ENCODE peak calls at places on chromosomes 7 and 10, in six cellular contexts. Z is mesenchymal stem cell, P is IMR-90, I is trophoblast cell, C is H9, B is H1. H is an unnamed sample.
A peak's percentile ranks its signal among the peaks of the same experiment; 100 is the strongest.

GRCh38 chr7:22229148-22229547 is 127.8 kb downstream of the RAPGEF5 start:
- DNase-seq in P (no peak), B (no peak), I (peak; percentile 66), C (no peak), Z (no peak), H (no peak)

GRCh38 chr10:74913321-74913980 is 87.1 kb downstream of the KAT6B start:
- DNase-seq in Z (no peak), C (no peak), P (no peak), I (no peak), B (no peak), H (no peak)

GRCh38 chr10:103658049-103658577 is 164.6 kb downstream of the NEURL1 start:
- DNase-seq in I (no peak), B (no peak), P (no peak), C (no peak), Z (no peak), H (no peak)

GRCh38 chr7:29139191-29139590 is 7.1 kb downstream of the CPVL start:
- DNase-seq in Z (no peak), I (peak; percentile 85), C (no peak), B (no peak), P (no peak), H (no peak)

GRCh38 chr10:70378122-70378521 is 4.3 kb downstream of the LRRC20 start:
- DNase-seq in C (no peak), P (peak; percentile 95), B (no peak), I (peak; percentile 42), Z (peak; percentile 93), H (no peak)

GRCh38 chr7:50203521-50203920 is 101.0 kb upstream of the IKZF1 start:
- DNase-seq in Z (no peak), I (no peak), C (no peak), P (no peak), B (no peak), H (no peak)

GRCh38 chr10:106474891-106475290 is 689.6 kb downstream of the SORCS1 start:
- DNase-seq in C (no peak), P (peak; percentile 26), B (no peak), Z (no peak), I (no peak), H (no peak)

GRCh38 chr7:4754433-4755010 is 20.9 kb upstream of the AP5Z1 start:
- DNase-seq in I (no peak), P (no peak), B (no peak), Z (no peak), C (no peak), H (no peak)

GRCh38 chr7:40535678-40536077 is 400.9 kb downstream of the SUGCT start:
- DNase-seq in Z (no peak), P (no peak), C (no peak), I (no peak), B (no peak), H (no peak)

DNA sequence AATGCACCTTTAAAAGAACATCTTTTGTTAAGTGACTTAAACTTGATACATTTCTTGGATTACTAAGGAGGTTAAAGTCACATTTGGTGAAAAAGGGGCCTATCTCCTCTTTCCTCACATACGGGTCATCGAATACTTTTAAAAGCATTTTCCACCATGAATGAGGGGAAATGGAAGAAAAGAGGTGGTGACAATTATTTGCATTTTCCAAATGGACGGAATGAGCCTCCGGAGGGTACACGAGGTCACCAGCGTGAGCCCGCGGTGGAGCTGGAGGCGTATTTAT is 1.0 kb upstream of the BMPR1A start:
- DNase-seq in Z (no peak), I (no peak), C (no peak), B (no peak), P (no peak), H (no peak)
- H2BK120ac ChIP-seq in Z (no peak overlapping the region), I (no peak overlapping the region), C (no peak overlapping the region), B (no peak overlapping the region), P (peak overlapping the region; percentile 20), H (no peak overlapping the region)

GRCh38 chr10:93062499-93063216 is 2.1 kb downstream of the CYP26C1 start:
- DNase-seq in I (peak; percentile 78), C (peak; percentile 71), P (peak; percentile 44), B (no peak), Z (no peak), H (no peak)
- H3K23ac ChIP-seq in I (no peak overlapping the region), C (no peak overlapping the region), P (peak overlapping the region; percentile 73), B (no peak overlapping the region), Z (no peak overlapping the region), H (peak overlapping the region; percentile 37)

DNA sequence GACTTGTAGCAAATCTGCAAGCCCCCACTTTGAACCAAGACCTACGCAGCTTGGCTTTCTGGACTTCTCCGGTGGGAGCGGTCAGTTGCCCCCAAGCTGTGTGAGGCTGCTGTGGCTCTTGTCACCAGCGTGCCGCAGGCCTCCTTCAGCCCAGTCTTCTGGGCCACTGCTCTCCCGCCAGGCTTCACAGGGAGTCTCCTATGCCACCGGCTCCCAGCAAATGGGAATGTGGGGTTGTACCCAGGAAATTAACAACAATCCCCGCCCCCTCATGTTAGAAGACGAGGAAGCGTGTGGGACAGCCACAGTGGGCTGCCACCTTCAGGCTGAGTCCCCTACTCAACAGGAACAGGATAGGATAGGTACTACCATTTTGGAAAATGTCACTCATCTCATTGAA is 4.2 kb downstream of the WDR86 start:
- DNase-seq in P (no peak), C (peak; percentile 27), I (no peak), Z (no peak), B (no peak), H (no peak)
- H4K91ac ChIP-seq in P (no peak overlapping the region), C (no peak overlapping the region), I (no peak overlapping the region), Z (no peak overlapping the region), B (no peak overlapping the region), H (no peak overlapping the region)

GRCh38 chr7:33722383-33723096 is 182.8 kb upstream of the BMPER start:
- DNase-seq in B (no peak), C (peak; percentile 43), Z (peak; percentile 96), P (peak; percentile 80), I (peak; percentile 98), H (no peak)
- H2BK120ac ChIP-seq in B (no peak overlapping the region), C (no peak overlapping the region), Z (no peak overlapping the region), P (peak overlapping the region; percentile 2), I (no peak overlapping the region), H (no peak overlapping the region)

GRCh38 chr7:1122832-1123501 is 35.1 kb downstream of the GPER1 start:
- DNase-seq in B (no peak), Z (no peak), I (no peak), C (no peak), P (no peak), H (no peak)
- H3K23ac ChIP-seq in B (no peak overlapping the region), Z (no peak overlapping the region), I (no peak overlapping the region), C (no peak overlapping the region), P (no peak overlapping the region), H (peak overlapping the region; percentile 65)

GRCh38 chr7:27662490-27663205 is at the start of gene HIBADH:
- DNase-seq in B (peak; percentile 95), C (peak; percentile 99), I (peak; percentile 100), Z (peak; percentile 100), P (peak; percentile 99), H (peak; percentile 97)

GRCh38 chr7:27663989-27664331 is 1.3 kb upstream of the HIBADH start:
- DNase-seq in Z (no peak), B (no peak), P (no peak), C (no peak), I (no peak), H (no peak)

GRCh38 chr7:27656724-27657123 is 6.0 kb downstream of the HIBADH start:
- DNase-seq in P (no peak), B (no peak), I (no peak), C (no peak), Z (no peak), H (no peak)

GRCh38 chr7:27661776-27662489 is 750 bp downstream of the HIBADH start:
- DNase-seq in I (peak; percentile 25), B (no peak), Z (peak; percentile 45), C (no peak), P (peak; percentile 19), H (no peak)
- H4K91ac ChIP-seq in I (peak overlapping the region; percentile 80), B (no peak overlapping the region), Z (no peak overlapping the region), C (peak overlapping the region; percentile 69), P (peak overlapping the region; percentile 37), H (no peak overlapping the region)

DNA sequence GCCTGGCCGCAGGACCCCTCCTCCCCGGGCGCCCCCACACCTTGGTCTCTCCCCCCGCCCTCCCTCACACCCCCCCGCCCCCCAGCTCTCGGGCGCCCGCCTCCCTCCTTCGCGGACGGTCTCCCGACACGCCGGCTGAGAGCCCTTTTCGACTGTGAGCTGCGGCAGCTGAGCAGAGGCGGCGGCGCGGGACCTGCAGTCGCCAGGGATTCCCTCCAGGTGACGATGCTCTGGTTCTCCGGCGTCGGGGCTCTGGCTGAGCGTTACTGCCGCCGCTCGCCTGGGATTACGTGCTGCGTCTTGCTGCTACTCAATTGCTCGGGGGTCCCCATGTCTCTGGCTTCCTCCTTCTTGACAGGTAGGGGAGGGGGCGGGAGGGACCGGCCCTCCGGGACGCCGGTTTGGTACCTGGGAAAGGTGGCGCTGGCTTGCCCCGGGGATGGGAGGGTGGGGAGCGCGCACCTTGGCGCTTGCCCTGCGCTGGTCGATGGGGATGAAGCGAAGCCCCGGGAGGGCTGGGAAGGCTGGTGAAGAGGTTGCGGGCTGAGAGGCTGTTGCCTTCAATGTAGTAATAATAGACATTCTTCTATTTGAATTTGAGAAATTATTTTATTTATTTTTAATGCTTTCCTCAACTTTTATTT is at the start of gene BMPER:
- DNase-seq in B (no peak), Z (peak; percentile 39), P (peak; percentile 19), I (peak; percentile 74), C (peak; percentile 82), H (peak; percentile 49)
- H2BK120ac ChIP-seq in B (no peak within 1 kb of the TSS), Z (peak within 1 kb of the TSS; percentile 38), P (peak within 1 kb of the TSS; percentile 48), I (no peak within 1 kb of the TSS), C (no peak within 1 kb of the TSS), H (no peak within 1 kb of the TSS)

DNA sequence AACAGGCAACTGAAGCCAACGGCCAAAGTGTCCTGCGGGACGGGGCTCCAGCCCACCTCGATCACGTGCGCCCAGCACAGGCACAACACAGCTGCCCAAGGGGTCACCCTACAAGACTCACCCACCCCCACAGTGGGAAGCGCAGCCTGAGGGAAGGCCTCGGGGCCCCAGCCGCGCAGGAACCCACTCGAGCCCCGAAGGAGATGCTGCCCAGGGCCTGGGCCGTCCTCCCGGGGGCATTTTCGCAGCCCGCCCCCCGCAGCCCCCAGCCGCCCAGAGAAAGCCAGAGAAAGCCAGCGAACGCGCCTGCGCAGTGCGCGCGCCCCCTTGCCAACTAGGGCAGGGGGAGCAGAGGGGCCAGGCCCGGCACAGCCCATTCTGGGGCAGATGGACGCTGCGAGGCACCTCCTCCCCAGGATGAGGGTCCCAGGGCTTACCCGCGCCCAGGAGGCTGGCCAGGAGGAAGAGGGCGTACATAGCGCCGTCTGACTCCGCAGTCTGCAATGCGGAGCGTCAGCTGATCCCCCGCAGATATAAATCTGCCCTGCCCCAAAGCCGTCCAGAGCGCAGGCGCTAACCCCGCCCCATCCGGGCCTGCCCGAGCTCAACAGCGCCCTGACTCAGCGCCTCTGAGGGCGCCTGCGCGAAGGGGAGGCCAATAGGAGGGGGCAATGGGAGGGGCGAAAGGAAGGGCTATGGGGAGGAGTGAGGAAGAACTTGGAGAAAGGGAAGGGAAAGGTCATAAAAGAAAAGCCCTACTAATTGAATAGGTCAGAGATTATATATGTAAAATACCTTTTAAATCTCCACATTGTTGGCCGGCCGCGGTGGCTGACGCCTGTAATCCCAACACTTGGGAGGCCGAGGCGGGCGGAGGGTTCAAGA is at the start of gene PSAP:
- DNase-seq in I (peak; percentile 100), C (peak; percentile 98), P (peak; percentile 97), B (peak; percentile 93), Z (peak; percentile 98), H (peak; percentile 97)
- H3K23ac ChIP-seq in I (no peak within 1 kb of the TSS), C (no peak within 1 kb of the TSS), P (peak within 1 kb of the TSS; percentile 94), B (no peak within 1 kb of the TSS), Z (peak within 1 kb of the TSS; percentile 64), H (peak within 1 kb of the TSS; percentile 100)

H was measured in neuronal stem cell.